ENCODE peak calls at places on chromosomes 5 and 9, in eight cellular contexts. D is A673, O is foreskin fibroblast, G is cardiac fibroblast, N is PC-9, K is stomach, M is activated B cell treated with CpG ODN at 0.5 μM for 24 hours, B is heart right ventricle. W is an unnamed sample.

GRCh38 chr9:2876726-2877125 is 32.8 kb upstream of the PUM3 start:
- DNase-seq in K (no peak), M (no peak), D (no peak), B (no peak), G (no peak), N (no peak), O (no peak), W (no peak)

GRCh38 chr5:138467711-138468132 is 2.4 kb downstream of the EGR1 start:
- DNase-seq in N (no peak), O (no peak), G (no peak), D (peak; percentile 27), B (no peak), K (peak; percentile 52), M (no peak), W (no peak)

GRCh38 chr9:94922098-94922607 is 195.7 kb downstream of the AOPEP start:
- DNase-seq in G (peak; percentile 97), N (peak; percentile 99), B (no peak), M (no peak), K (no peak), O (peak; percentile 93), D (peak; percentile 19), W (no peak)

GRCh38 chr5:398475-399295 is 44.3 kb upstream of the EXOC3 start:
- DNase-seq in B (no peak), M (no peak), K (peak; percentile 24), N (no peak), G (no peak), D (no peak), O (no peak), W (no peak)

GRCh38 chr9:134406366-134407122 is 80.3 kb downstream of the RXRA start:
- DNase-seq in G (peak; percentile 21), D (peak; percentile 60), K (no peak), N (peak; percentile 65), M (no peak), B (peak; percentile 65), O (peak; percentile 35), W (no peak)

GRCh38 chr5:39177629-39177959 is 41.8 kb downstream of the FYB1 start:
- DNase-seq in G (no peak), B (no peak), O (no peak), D (no peak), M (no peak), N (no peak), K (no peak), W (no peak)

GRCh38 chr5:170262061-170262764 is 29.4 kb downstream of the C5orf58 start:
- DNase-seq in M (no peak), O (no peak), G (no peak), B (no peak), K (no peak), N (no peak), D (no peak), W (no peak)

GRCh38 chr9:79651251-79651795 is 79.6 kb downstream of the TLE4 start:
- DNase-seq in G (no peak), N (no peak), B (no peak), D (peak; percentile 52), M (no peak), K (no peak), O (peak; percentile 38), W (no peak)

GRCh38 chr9:17793713-17794622 is 215.1 kb downstream of the SH3GL2 start:
- DNase-seq in D (peak; percentile 2), G (peak; percentile 22), N (no peak), B (no peak), O (peak; percentile 15), K (no peak), M (no peak), W (no peak)

GRCh38 chr5:124707516-124707915 is 38.9 kb downstream of the ZNF608 start:
- DNase-seq in D (no peak), N (no peak), K (no peak), G (no peak), B (no peak), O (no peak), M (no peak), W (no peak)

GRCh38 chr5:61330879-61331406 is 1.1 kb upstream of the ZSWIM6 start:
- DNase-seq in O (peak; percentile 94), D (peak; percentile 73), N (peak; percentile 67), B (peak; percentile 78), K (peak; percentile 91), M (peak; percentile 78), G (peak; percentile 77), W (peak; percentile 79)

GRCh38 chr9:4661165-4662095 is 664 bp upstream of the PLPP6 start:
- DNase-seq in B (no peak), O (no peak), M (no peak), K (no peak), N (peak; percentile 35), D (peak; percentile 52), G (peak; percentile 34), W (no peak)

GRCh38 chr5:1125030-1125357 is 13.1 kb upstream of the SLC12A7 start:
- DNase-seq in G (peak; percentile 52), M (no peak), O (peak; percentile 36), N (no peak), K (no peak), D (peak; percentile 46), B (peak; percentile 67), W (no peak)

GRCh38 chr9:20364954-20365353 is 257.3 kb downstream of the MLLT3 start:
- DNase-seq in G (no peak), B (no peak), D (peak; percentile 10), O (no peak), N (no peak), K (no peak), M (no peak), W (no peak)

GRCh38 chr9:20373263-20373662 is 249.0 kb downstream of the MLLT3 start:
- DNase-seq in D (no peak), K (no peak), O (no peak), N (no peak), B (no peak), G (no peak), M (no peak), W (no peak)

DNA sequence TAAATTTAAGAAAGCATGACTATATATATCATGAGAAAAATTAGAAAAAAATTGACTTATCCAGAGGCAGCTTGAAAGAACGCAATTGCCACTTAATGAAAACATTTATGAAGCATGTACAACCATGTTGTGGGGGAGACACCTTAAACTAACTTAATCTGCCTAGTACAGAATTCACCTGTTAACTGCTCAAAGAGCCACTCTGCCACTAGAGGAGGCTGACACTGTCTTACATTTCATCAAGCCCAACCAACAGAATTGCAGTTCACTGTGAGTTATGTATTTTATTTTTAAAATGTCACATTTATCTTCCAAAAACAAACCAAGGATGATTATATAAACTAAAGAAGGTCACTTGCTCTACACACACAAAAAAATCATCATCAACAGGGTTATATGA is 252.9 kb downstream of the MLLT3 start:
- DNase-seq in K (no peak), N (no peak), G (no peak), M (no peak), D (no peak), O (no peak), B (no peak), W (no peak)
- TF ChIP-seq CTCF in K (no peak), N (no peak), G (no peak), M (no peak), D (no peak), O (no peak), B (peak; percentile 9), W (no peak)

DNA sequence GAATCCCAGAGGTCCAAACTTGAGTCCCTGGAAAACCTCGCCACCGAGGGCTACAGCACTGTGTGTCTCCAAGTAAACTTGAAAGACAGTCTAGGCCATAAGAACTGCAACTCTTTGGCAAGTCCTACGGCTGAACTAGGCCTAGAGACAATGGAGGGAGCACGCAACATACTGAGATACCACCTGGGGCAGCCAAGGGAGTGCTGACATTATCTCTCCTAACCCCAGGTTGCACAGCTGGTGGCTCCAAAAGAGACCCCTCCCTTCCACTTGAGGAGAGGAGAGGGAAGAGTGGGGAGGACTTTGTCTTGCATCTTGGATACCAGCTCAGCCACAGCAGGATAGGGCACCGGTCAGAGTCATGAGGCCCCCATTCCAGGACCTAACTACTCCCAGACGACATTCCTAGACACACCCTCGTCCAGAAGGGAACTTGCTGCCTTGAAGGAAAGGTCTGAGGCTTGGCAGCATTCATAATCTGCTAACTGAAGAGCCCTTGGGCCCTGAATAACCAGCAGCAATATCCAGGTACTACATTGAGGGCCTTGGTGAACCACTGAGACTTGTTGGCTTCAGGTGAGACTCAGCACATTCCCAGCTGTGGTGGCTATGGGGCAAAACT is 42.7 kb downstream of the AP3B1 start:
- DNase-seq in O (no peak), B (no peak), K (no peak), G (no peak), N (no peak), M (no peak), D (no peak), W (no peak)
- TF ChIP-seq CTCF in O (no peak), B (no peak), K (no peak), G (no peak), N (no peak), M (no peak), D (no peak), W (no peak)

GRCh38 chr9:12921621-12922020 is 146.8 kb downstream of the LURAP1L start:
- DNase-seq in O (no peak), B (no peak), D (no peak), K (no peak), N (no peak), M (no peak), G (no peak), W (no peak)

GRCh38 chr9:12923472-12924009 is 148.7 kb downstream of the LURAP1L start:
- DNase-seq in D (no peak), B (no peak), G (peak; percentile 95), N (no peak), K (no peak), O (peak; percentile 98), M (no peak), W (no peak)

GRCh38 chr9:12922209-12922914 is 147.5 kb downstream of the LURAP1L start:
- DNase-seq in O (peak; percentile 41), B (no peak), G (no peak), N (no peak), M (no peak), K (no peak), D (no peak), W (no peak)
- TF ChIP-seq CTCF in O (no peak), B (no peak), G (no peak), N (no peak), M (no peak), K (no peak), D (no peak), W (no peak)

DNA sequence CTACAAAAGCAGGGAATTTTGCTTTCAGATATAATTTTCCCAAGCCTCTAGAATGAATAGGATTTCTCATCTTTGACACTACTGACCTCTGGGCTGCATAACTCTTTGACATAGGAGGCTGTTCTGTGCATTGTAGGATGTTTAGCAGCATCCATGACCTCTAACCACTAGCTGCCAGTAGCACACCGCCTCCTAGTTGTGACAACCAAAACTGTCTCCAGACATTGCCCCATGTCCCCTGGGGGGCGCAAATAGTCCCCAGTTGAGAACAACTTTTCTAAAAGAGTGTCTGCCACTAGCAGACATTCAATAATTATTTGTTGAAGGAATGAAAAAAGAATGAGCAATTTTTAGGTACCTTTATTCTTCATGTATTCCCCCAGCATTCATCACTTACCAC is 51.8 kb downstream of the POU4F3 start:
- DNase-seq in M (no peak), B (no peak), K (no peak), D (no peak), N (no peak), O (no peak), G (no peak), W (no peak)
- TF ChIP-seq CTCF in M (no peak), B (no peak), K (no peak), D (peak; percentile 40), N (no peak), O (no peak), G (peak; percentile 19), W (no peak)

DNA sequence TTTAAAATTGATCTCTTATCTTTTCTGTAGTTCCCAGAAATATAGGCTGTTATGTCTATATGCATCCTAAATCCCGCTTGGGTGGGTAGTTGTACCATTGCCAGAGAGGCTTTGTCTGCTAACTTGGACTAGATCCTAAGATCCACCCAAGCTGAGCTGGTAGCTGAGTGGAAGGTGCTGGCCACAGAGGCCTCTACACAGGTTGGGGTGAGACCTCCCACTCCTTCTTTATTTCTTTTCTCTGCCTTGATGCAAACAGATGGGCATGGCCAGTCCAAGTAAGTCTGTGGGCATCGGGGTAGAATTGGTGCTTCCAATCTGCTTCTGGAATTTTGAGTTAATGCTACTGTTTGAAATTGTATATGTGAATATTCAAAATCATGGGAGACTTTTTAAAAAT is 14.4 kb upstream of the GADD45G start:
- DNase-seq in M (no peak), G (no peak), N (no peak), O (no peak), K (no peak), D (no peak), B (no peak), W (no peak)
- TF ChIP-seq CTCF in M (no peak), G (no peak), N (no peak), O (no peak), K (no peak), D (no peak), B (no peak), W (no peak)

W was measured in progenitor cell of endocrine pancreas.